ENCODE peak calls at places on chromosomes 1 and 21, in six cellular contexts. One of them, this sample, is unnamed.
A peak's percentile ranks its signal among the peaks of the same experiment; 100 is the strongest.

GRCh38 chr1:234478152-234478480 is 863 bp downstream of the TARBP1 start:
- DNase-seq in skeletal muscle cell: no peak
- DNase-seq in choroid plexus epithelial cell: peak; percentile 40
- DNase-seq in neural crest cell: no peak
- DNase-seq in anterior cingulate cortex: no peak
- DNase-seq in NCI-H345: peak; percentile 65
- DNase-seq in this sample: no peak

GRCh38 chr1:93114403-93114802 is 35.3 kb downstream of the MTF2 start:
- DNase-seq in anterior cingulate cortex: no peak
- DNase-seq in choroid plexus epithelial cell: no peak
- DNase-seq in neural crest cell: no peak
- DNase-seq in skeletal muscle cell: no peak
- DNase-seq in NCI-H345: no peak
- DNase-seq in this sample: no peak

GRCh38 chr1:103371234-103371633 is 154.3 kb upstream of the RNPC3 start:
- DNase-seq in neural crest cell: no peak
- DNase-seq in NCI-H345: no peak
- DNase-seq in choroid plexus epithelial cell: peak; percentile 95
- DNase-seq in anterior cingulate cortex: no peak
- DNase-seq in skeletal muscle cell: peak; percentile 19
- DNase-seq in this sample: no peak

GRCh38 chr1:8223531-8223930 is 94.4 kb upstream of the SLC45A1 start:
- DNase-seq in anterior cingulate cortex: no peak
- DNase-seq in neural crest cell: no peak
- DNase-seq in skeletal muscle cell: no peak
- DNase-seq in choroid plexus epithelial cell: no peak
- DNase-seq in NCI-H345: peak; percentile 22
- DNase-seq in this sample: no peak

GRCh38 chr21:45590246-45590725 is 48.0 kb upstream of the SLC19A1 start:
- DNase-seq in choroid plexus epithelial cell: peak; percentile 69
- DNase-seq in skeletal muscle cell: no peak
- DNase-seq in NCI-H345: no peak
- DNase-seq in neural crest cell: peak; percentile 30
- DNase-seq in anterior cingulate cortex: no peak
- DNase-seq in this sample: peak; percentile 28

GRCh38 chr1:172342584-172343245 is 77.8 kb upstream of the C1orf105 start:
- DNase-seq in anterior cingulate cortex: no peak
- DNase-seq in NCI-H345: no peak
- DNase-seq in neural crest cell: no peak
- DNase-seq in skeletal muscle cell: no peak
- DNase-seq in choroid plexus epithelial cell: no peak
- DNase-seq in this sample: no peak

GRCh38 chr1:10980841-10981727 is 31.4 kb upstream of the TARDBP start:
- DNase-seq in anterior cingulate cortex: peak; percentile 79
- DNase-seq in NCI-H345: no peak
- DNase-seq in choroid plexus epithelial cell: no peak
- DNase-seq in neural crest cell: peak; percentile 43
- DNase-seq in skeletal muscle cell: no peak
- DNase-seq in this sample: no peak

GRCh38 chr1:14880456-14881316 is 272.9 kb upstream of the TMEM51 start:
- DNase-seq in choroid plexus epithelial cell: peak; percentile 66
- DNase-seq in neural crest cell: no peak
- DNase-seq in NCI-H345: no peak
- DNase-seq in anterior cingulate cortex: no peak
- DNase-seq in skeletal muscle cell: no peak
- DNase-seq in this sample: peak; percentile 77

GRCh38 chr1:27070390-27071048 is 57.9 kb upstream of the TENT5B start:
- DNase-seq in skeletal muscle cell: no peak
- DNase-seq in NCI-H345: peak; percentile 13
- DNase-seq in anterior cingulate cortex: no peak
- DNase-seq in neural crest cell: no peak
- DNase-seq in choroid plexus epithelial cell: no peak
- DNase-seq in this sample: no peak

GRCh38 chr1:71745326-71745725 is 537.0 kb downstream of the NEGR1 start:
- DNase-seq in NCI-H345: no peak
- DNase-seq in anterior cingulate cortex: no peak
- DNase-seq in skeletal muscle cell: no peak
- DNase-seq in neural crest cell: no peak
- DNase-seq in choroid plexus epithelial cell: no peak
- DNase-seq in this sample: no peak

This sample was measured in fibroblast of the conjunctiva.